ENCODE peak calls at places on chromosomes 13 and 19, in eight cellular contexts. One of them, this sample, is unnamed.

GRCh38 chr13:111539791-111540446 is 219.5 kb downstream of the TEX29 start:
- DNase-seq in A549: no peak
- DNase-seq in spleen: peak; percentile 66
- DNase-seq in thyroid gland: no peak
- DNase-seq in astrocyte: no peak
- DNase-seq in tibial nerve: no peak
- DNase-seq in cardiac muscle cell: no peak
- DNase-seq in ascending aorta: no peak
- DNase-seq in this sample: no peak

GRCh38 chr13:79837741-79838450 is 356.9 kb downstream of the NDFIP2 start:
- DNase-seq in spleen: no peak
- DNase-seq in A549: no peak
- DNase-seq in ascending aorta: no peak
- DNase-seq in tibial nerve: no peak
- DNase-seq in thyroid gland: no peak
- DNase-seq in astrocyte: peak; percentile 81
- DNase-seq in cardiac muscle cell: no peak
- DNase-seq in this sample: no peak

GRCh38 chr13:80030491-80030890 is 310.4 kb downstream of the SPRY2 start:
- DNase-seq in astrocyte: no peak
- DNase-seq in thyroid gland: no peak
- DNase-seq in A549: peak; percentile 67
- DNase-seq in cardiac muscle cell: no peak
- DNase-seq in ascending aorta: no peak
- DNase-seq in spleen: no peak
- DNase-seq in tibial nerve: no peak
- DNase-seq in this sample: no peak

GRCh38 chr13:23753523-23753922 is 135.7 kb downstream of the MIPEP start:
- DNase-seq in tibial nerve: no peak
- DNase-seq in A549: peak; percentile 69
- DNase-seq in ascending aorta: no peak
- DNase-seq in cardiac muscle cell: no peak
- DNase-seq in thyroid gland: no peak
- DNase-seq in astrocyte: peak; percentile 37
- DNase-seq in spleen: no peak
- DNase-seq in this sample: no peak

GRCh38 chr19:3243851-3244700 is 19.6 kb downstream of the CELF5 start:
- DNase-seq in cardiac muscle cell: peak; percentile 89
- DNase-seq in ascending aorta: no peak
- DNase-seq in astrocyte: peak; percentile 47
- DNase-seq in thyroid gland: no peak
- DNase-seq in spleen: no peak
- DNase-seq in A549: peak; percentile 49
- DNase-seq in tibial nerve: no peak
- DNase-seq in this sample: peak; percentile 39

GRCh38 chr19:17112271-17112670 is 36.7 kb downstream of the MYO9B start:
- DNase-seq in ascending aorta: no peak
- DNase-seq in spleen: no peak
- DNase-seq in cardiac muscle cell: no peak
- DNase-seq in tibial nerve: no peak
- DNase-seq in A549: no peak
- DNase-seq in thyroid gland: no peak
- DNase-seq in astrocyte: no peak
- DNase-seq in this sample: no peak

GRCh38 chr13:33744589-33745369 is 73.2 kb upstream of the RFC3 start:
- DNase-seq in tibial nerve: no peak
- DNase-seq in thyroid gland: peak; percentile 36
- DNase-seq in cardiac muscle cell: no peak
- DNase-seq in A549: no peak
- DNase-seq in spleen: no peak
- DNase-seq in astrocyte: peak; percentile 17
- DNase-seq in ascending aorta: no peak
- DNase-seq in this sample: peak; percentile 23

GRCh38 chr13:30722361-30722760 is 13.0 kb upstream of the ALOX5AP start:
- DNase-seq in A549: no peak
- DNase-seq in cardiac muscle cell: no peak
- DNase-seq in tibial nerve: no peak
- DNase-seq in astrocyte: no peak
- DNase-seq in ascending aorta: no peak
- DNase-seq in spleen: no peak
- DNase-seq in thyroid gland: no peak
- DNase-seq in this sample: no peak

GRCh38 chr19:21604351-21604926 is 99.0 kb downstream of the ZNF429 start:
- DNase-seq in cardiac muscle cell: peak; percentile 26
- DNase-seq in ascending aorta: no peak
- DNase-seq in tibial nerve: no peak
- DNase-seq in A549: no peak
- DNase-seq in spleen: no peak
- DNase-seq in astrocyte: peak; percentile 23
- DNase-seq in thyroid gland: peak; percentile 10
- DNase-seq in this sample: no peak

GRCh38 chr13:31063734-31064133 is 98.0 kb downstream of the HSPH1 start:
- DNase-seq in cardiac muscle cell: no peak
- DNase-seq in tibial nerve: no peak
- DNase-seq in astrocyte: no peak
- DNase-seq in spleen: no peak
- DNase-seq in thyroid gland: no peak
- DNase-seq in ascending aorta: no peak
- DNase-seq in A549: no peak
- DNase-seq in this sample: no peak

GRCh38 chr19:13212759-13213330 is 62.6 kb downstream of the IER2 start:
- DNase-seq in tibial nerve: no peak
- DNase-seq in spleen: peak; percentile 94
- DNase-seq in ascending aorta: no peak
- DNase-seq in A549: peak; percentile 76
- DNase-seq in astrocyte: no peak
- DNase-seq in thyroid gland: peak; percentile 43
- DNase-seq in cardiac muscle cell: peak; percentile 50
- DNase-seq in this sample: peak; percentile 54

GRCh38 chr13:103349664-103350063 is 283.4 kb upstream of the SLC10A2 start:
- DNase-seq in ascending aorta: no peak
- DNase-seq in A549: no peak
- DNase-seq in thyroid gland: no peak
- DNase-seq in spleen: no peak
- DNase-seq in astrocyte: no peak
- DNase-seq in cardiac muscle cell: peak; percentile 72
- DNase-seq in tibial nerve: no peak
- DNase-seq in this sample: no peak
- TF ChIP-seq CTCF in ascending aorta: no peak
- TF ChIP-seq CTCF in A549: no peak
- TF ChIP-seq CTCF in thyroid gland: no peak
- TF ChIP-seq CTCF in spleen: no peak
- TF ChIP-seq CTCF in astrocyte: no peak
- TF ChIP-seq CTCF in cardiac muscle cell: no peak
- TF ChIP-seq CTCF in tibial nerve: no peak
- TF ChIP-seq CTCF in this sample: no peak

DNA sequence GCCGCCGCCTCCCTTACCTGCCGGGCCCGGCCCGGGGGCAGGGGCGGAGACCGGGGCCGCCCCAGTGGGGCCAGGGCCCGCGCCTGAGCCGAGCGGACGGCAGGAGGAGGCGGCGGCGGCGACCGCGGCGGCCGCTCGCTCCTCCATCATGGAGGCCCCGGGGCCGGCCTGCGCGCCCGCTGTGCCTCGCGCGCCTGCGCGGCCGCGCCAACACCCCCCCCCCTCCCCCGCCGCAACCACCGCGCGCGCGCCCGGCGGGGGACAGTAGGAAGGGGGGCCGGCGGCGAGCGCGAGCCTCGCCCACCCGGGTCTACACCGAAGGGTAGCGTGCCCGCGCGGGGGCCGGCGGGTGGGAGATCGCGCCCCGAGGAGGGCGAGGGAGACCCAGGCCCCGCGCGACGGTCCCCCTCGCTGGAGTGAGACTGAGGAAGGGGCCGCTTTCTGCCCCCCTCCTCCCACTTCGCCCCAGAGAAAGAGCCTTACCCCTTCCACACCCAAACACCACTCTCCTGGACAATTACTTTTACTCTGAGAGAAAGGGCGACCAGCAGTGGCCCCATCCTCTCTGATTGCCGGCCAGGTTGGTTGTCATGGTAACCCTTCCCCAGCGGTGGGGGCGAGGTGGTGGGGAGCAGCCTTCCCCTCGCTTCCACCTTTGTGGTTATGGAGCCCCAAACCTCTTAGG is at the start of gene STRN4:
- DNase-seq in cardiac muscle cell: peak; percentile 75
- DNase-seq in A549: no peak
- DNase-seq in spleen: peak; percentile 90
- DNase-seq in tibial nerve: no peak
- DNase-seq in astrocyte: no peak
- DNase-seq in thyroid gland: peak; percentile 43
- DNase-seq in ascending aorta: no peak
- DNase-seq in this sample: peak; percentile 71
- H3K27ac ChIP-seq in cardiac muscle cell: peak within 1 kb of the TSS; percentile 98
- H3K27ac ChIP-seq in A549: peak within 1 kb of the TSS; percentile 100
- H3K27ac ChIP-seq in spleen: peak within 1 kb of the TSS; percentile 96
- H3K27ac ChIP-seq in tibial nerve: peak within 1 kb of the TSS; percentile 95
- H3K27ac ChIP-seq in astrocyte: peak within 1 kb of the TSS; percentile 77
- H3K27ac ChIP-seq in thyroid gland: peak within 1 kb of the TSS; percentile 71
- H3K27ac ChIP-seq in ascending aorta: peak within 1 kb of the TSS; percentile 93
- H3K27ac ChIP-seq in this sample: peak within 1 kb of the TSS; percentile 83

DNA sequence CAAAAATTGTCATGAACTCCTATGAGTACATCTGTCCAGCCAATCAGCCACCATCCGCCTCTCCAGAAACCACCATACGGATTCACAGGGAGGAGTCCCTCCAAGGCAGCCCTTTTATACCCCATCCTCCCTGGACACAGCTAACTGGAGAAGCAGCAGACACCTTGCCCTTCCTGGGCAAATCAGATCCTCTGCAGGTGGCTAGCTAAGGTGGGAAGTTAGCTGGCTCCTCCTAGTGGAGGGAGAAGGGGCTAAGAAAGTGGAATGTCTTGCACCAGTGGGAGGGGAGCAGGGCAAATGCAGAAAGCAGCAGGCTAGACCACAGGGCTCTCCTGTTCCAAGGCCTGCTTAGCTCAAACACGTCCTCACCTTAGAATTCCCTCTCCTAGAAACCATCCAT is 46.2 kb upstream of the UQCRFS1 start:
- DNase-seq in cardiac muscle cell: no peak
- DNase-seq in thyroid gland: no peak
- DNase-seq in spleen: no peak
- DNase-seq in astrocyte: no peak
- DNase-seq in ascending aorta: no peak
- DNase-seq in tibial nerve: no peak
- DNase-seq in A549: peak; percentile 51
- DNase-seq in this sample: no peak
- TF ChIP-seq CTCF in cardiac muscle cell: peak; percentile 27
- TF ChIP-seq CTCF in thyroid gland: no peak
- TF ChIP-seq CTCF in spleen: no peak
- TF ChIP-seq CTCF in astrocyte: no peak
- TF ChIP-seq CTCF in ascending aorta: no peak
- TF ChIP-seq CTCF in tibial nerve: no peak
- TF ChIP-seq CTCF in A549: peak; percentile 43
- TF ChIP-seq CTCF in this sample: no peak

GRCh38 chr19:6221220-6221877 is 58.4 kb downstream of the MLLT1 start:
- DNase-seq in thyroid gland: no peak
- DNase-seq in ascending aorta: no peak
- DNase-seq in A549: no peak
- DNase-seq in astrocyte: no peak
- DNase-seq in cardiac muscle cell: no peak
- DNase-seq in spleen: peak; percentile 71
- DNase-seq in tibial nerve: no peak
- DNase-seq in this sample: peak; percentile 42
- H3K27ac ChIP-seq in thyroid gland: no peak overlapping the region
- H3K27ac ChIP-seq in ascending aorta: no peak overlapping the region
- H3K27ac ChIP-seq in A549: no peak overlapping the region
- H3K27ac ChIP-seq in astrocyte: no peak overlapping the region
- H3K27ac ChIP-seq in cardiac muscle cell: no peak overlapping the region
- H3K27ac ChIP-seq in spleen: no peak overlapping the region
- H3K27ac ChIP-seq in tibial nerve: no peak overlapping the region
- H3K27ac ChIP-seq in this sample: peak overlapping the region; percentile 66

DNA sequence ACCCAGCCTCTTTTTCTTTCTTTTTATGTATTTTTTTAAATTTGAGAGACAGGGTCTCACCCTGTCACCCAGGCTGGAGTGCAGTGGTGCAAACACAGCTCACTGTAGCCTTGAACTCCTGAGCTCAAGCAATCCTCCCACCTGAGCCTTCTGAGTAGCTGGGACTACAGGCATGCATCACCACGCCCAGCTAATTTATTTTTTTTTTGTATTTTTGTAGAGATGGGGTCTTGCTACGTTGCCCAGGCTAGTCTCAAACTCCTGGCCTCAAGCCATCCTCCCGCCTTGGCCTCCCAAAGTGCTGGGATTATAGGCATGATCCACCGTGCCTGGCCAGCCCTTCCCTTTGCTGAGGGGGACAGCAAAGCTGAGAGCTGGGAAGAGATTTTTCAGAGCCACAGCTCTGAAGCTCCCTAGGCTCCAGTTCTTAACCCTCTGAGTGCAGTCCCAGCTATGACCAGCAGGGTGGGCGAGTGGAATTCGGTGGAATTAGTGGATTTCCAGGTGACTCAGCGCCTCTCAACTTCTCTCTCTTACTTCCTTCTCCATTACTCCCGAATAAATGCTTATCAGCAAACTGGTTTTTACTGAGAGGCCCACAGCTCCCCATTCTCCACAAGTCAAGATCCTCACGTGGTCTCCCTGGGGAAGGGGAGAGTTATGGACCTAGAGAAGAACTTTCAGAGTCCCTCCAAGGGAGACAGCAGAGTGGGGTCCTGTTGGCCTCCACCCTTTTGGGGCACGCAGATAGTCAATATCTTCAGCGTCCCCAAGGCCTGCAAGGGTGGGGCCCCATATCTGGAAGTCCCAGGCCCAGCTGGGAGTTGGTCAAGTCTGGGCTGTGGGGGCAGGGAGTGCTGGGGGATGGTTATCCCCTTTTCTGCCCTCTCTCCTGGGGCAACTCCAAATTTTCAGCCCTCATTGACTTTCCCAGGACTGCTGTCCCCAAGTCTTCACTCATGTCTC is 1.2 kb downstream of the BLVRB start:
- DNase-seq in ascending aorta: peak; percentile 56
- DNase-seq in tibial nerve: peak; percentile 87
- DNase-seq in spleen: peak; percentile 86
- DNase-seq in A549: peak; percentile 98
- DNase-seq in thyroid gland: peak; percentile 91
- DNase-seq in cardiac muscle cell: peak; percentile 82
- DNase-seq in astrocyte: peak; percentile 78
- DNase-seq in this sample: peak; percentile 90
- TF ChIP-seq CTCF in ascending aorta: peak; percentile 86
- TF ChIP-seq CTCF in tibial nerve: peak; percentile 89
- TF ChIP-seq CTCF in spleen: peak; percentile 82
- TF ChIP-seq CTCF in A549: peak; percentile 95
- TF ChIP-seq CTCF in thyroid gland: peak; percentile 86
- TF ChIP-seq CTCF in cardiac muscle cell: peak; percentile 87
- TF ChIP-seq CTCF in astrocyte: peak; percentile 81
- TF ChIP-seq CTCF in this sample: peak; percentile 87